ENCODE peak calls at places on chromosomes 6 and 20, in four cellular contexts. One of them, this sample, is unnamed.

GRCh38 chr6:104754788-104755409 is 104.8 kb downstream of the HACE1 start:
- DNase-seq in psoas muscle: no peak
- DNase-seq in effector memory CD4-positive, alpha-beta T cell: no peak
- DNase-seq in HCT116: no peak
- DNase-seq in this sample: no peak

GRCh38 chr6:166541366-166541765 is 45.1 kb downstream of the RAMACL start:
- DNase-seq in HCT116: no peak
- DNase-seq in psoas muscle: no peak
- DNase-seq in effector memory CD4-positive, alpha-beta T cell: no peak
- DNase-seq in this sample: no peak

GRCh38 chr6:119966484-119966883 is 616.9 kb upstream of the MAN1A1 start:
- DNase-seq in effector memory CD4-positive, alpha-beta T cell: no peak
- DNase-seq in HCT116: no peak
- DNase-seq in psoas muscle: peak
- DNase-seq in this sample: no peak

GRCh38 chr6:49546371-49546770 is 4.1 kb upstream of the C6orf141 start:
- DNase-seq in psoas muscle: no peak
- DNase-seq in HCT116: no peak
- DNase-seq in effector memory CD4-positive, alpha-beta T cell: no peak
- DNase-seq in this sample: no peak

GRCh38 chr20:2798814-2799213 is 1.6 kb downstream of the CPXM1 start:
- DNase-seq in effector memory CD4-positive, alpha-beta T cell: no peak
- DNase-seq in psoas muscle: no peak
- DNase-seq in HCT116: no peak
- DNase-seq in this sample: no peak

GRCh38 chr6:111381126-111381525 is 101.9 kb downstream of the REV3L start:
- DNase-seq in psoas muscle: no peak
- DNase-seq in HCT116: no peak
- DNase-seq in effector memory CD4-positive, alpha-beta T cell: no peak
- DNase-seq in this sample: no peak

GRCh38 chr20:21125072-21125848 is 622 bp upstream of the KIZ start:
- DNase-seq in effector memory CD4-positive, alpha-beta T cell: no peak
- DNase-seq in HCT116: peak
- DNase-seq in psoas muscle: peak
- DNase-seq in this sample: no peak

GRCh38 chr6:13049666-13050254 is 278.6 kb downstream of the TBC1D7 start:
- DNase-seq in HCT116: no peak
- DNase-seq in psoas muscle: no peak
- DNase-seq in effector memory CD4-positive, alpha-beta T cell: no peak
- DNase-seq in this sample: no peak

GRCh38 chr6:140744648-140745320 is 1370.3 kb upstream of the CITED2 start:
- DNase-seq in HCT116: no peak
- DNase-seq in effector memory CD4-positive, alpha-beta T cell: no peak
- DNase-seq in psoas muscle: no peak
- DNase-seq in this sample: no peak

GRCh38 chr6:155510879-155511278 is 55.2 kb upstream of the NOX3 start:
- DNase-seq in psoas muscle: no peak
- DNase-seq in effector memory CD4-positive, alpha-beta T cell: no peak
- DNase-seq in HCT116: no peak
- DNase-seq in this sample: no peak

GRCh38 chr6:74976026-74976425 is 229.8 kb downstream of the COL12A1 start:
- DNase-seq in psoas muscle: no peak
- DNase-seq in HCT116: no peak
- DNase-seq in effector memory CD4-positive, alpha-beta T cell: no peak
- DNase-seq in this sample: no peak

GRCh38 chr6:15901141-15902115 is 227.5 kb upstream of the MYLIP start:
- DNase-seq in psoas muscle: no peak
- DNase-seq in effector memory CD4-positive, alpha-beta T cell: no peak
- DNase-seq in HCT116: no peak
- DNase-seq in this sample: no peak

GRCh38 chr20:4671015-4671414 is 50.7 kb upstream of the PRND start:
- DNase-seq in HCT116: no peak
- DNase-seq in psoas muscle: no peak
- DNase-seq in effector memory CD4-positive, alpha-beta T cell: no peak
- DNase-seq in this sample: no peak

GRCh38 chr6:54877713-54878317 is 31.2 kb downstream of the FAM83B start:
- DNase-seq in effector memory CD4-positive, alpha-beta T cell: no peak
- DNase-seq in HCT116: no peak
- DNase-seq in psoas muscle: no peak
- DNase-seq in this sample: no peak

GRCh38 chr20:24698706-24699206 is 229.3 kb downstream of the SYNDIG1 start:
- DNase-seq in HCT116: no peak
- DNase-seq in psoas muscle: no peak
- DNase-seq in effector memory CD4-positive, alpha-beta T cell: no peak
- DNase-seq in this sample: no peak

GRCh38 chr6:15290962-15291704 is 45.3 kb downstream of the JARID2 start:
- DNase-seq in HCT116: no peak
- DNase-seq in psoas muscle: no peak
- DNase-seq in effector memory CD4-positive, alpha-beta T cell: no peak
- DNase-seq in this sample: no peak

GRCh38 chr6:158631678-158632537 is 12.6 kb downstream of the DYNLT1 start:
- DNase-seq in HCT116: peak
- DNase-seq in effector memory CD4-positive, alpha-beta T cell: no peak
- DNase-seq in psoas muscle: peak
- DNase-seq in this sample: no peak

GRCh38 chr20:23019403-23019802 is 15.7 kb upstream of the SSTR4 start:
- DNase-seq in HCT116: no peak
- DNase-seq in effector memory CD4-positive, alpha-beta T cell: no peak
- DNase-seq in psoas muscle: no peak
- DNase-seq in this sample: no peak

GRCh38 chr6:157861814-157862213 is 38.8 kb downstream of the SNX9 start:
- DNase-seq in effector memory CD4-positive, alpha-beta T cell: no peak
- DNase-seq in HCT116: no peak
- DNase-seq in psoas muscle: no peak
- DNase-seq in this sample: no peak

GRCh38 chr6:84137051-84137375 is 90.4 kb downstream of the CEP162 start:
- DNase-seq in effector memory CD4-positive, alpha-beta T cell: no peak
- DNase-seq in HCT116: peak
- DNase-seq in psoas muscle: no peak
- DNase-seq in this sample: no peak

GRCh38 chr6:6251555-6252280 is 68.7 kb downstream of the F13A1 start:
- DNase-seq in HCT116: no peak
- DNase-seq in psoas muscle: no peak
- DNase-seq in effector memory CD4-positive, alpha-beta T cell: no peak
- DNase-seq in this sample: no peak

GRCh38 chr6:124943658-124944057 is 18.6 kb upstream of the RNF217 start:
- DNase-seq in psoas muscle: no peak
- DNase-seq in HCT116: no peak
- DNase-seq in effector memory CD4-positive, alpha-beta T cell: no peak
- DNase-seq in this sample: no peak

GRCh38 chr6:13638626-13639025 is 23.5 kb downstream of the NOL7 start:
- DNase-seq in psoas muscle: no peak
- DNase-seq in HCT116: no peak
- DNase-seq in effector memory CD4-positive, alpha-beta T cell: no peak
- DNase-seq in this sample: no peak

GRCh38 chr6:36309212-36309611 is 27.5 kb downstream of the BNIP5 start:
- DNase-seq in HCT116: no peak
- DNase-seq in psoas muscle: no peak
- DNase-seq in effector memory CD4-positive, alpha-beta T cell: no peak
- DNase-seq in this sample: no peak

GRCh38 chr20:49228676-49229075 is 9.5 kb downstream of the DDX27 start:
- DNase-seq in HCT116: no peak
- DNase-seq in psoas muscle: no peak
- DNase-seq in effector memory CD4-positive, alpha-beta T cell: no peak
- DNase-seq in this sample: no peak

GRCh38 chr6:108588586-108588985 is 27.9 kb downstream of the FOXO3 start:
- DNase-seq in psoas muscle: peak
- DNase-seq in effector memory CD4-positive, alpha-beta T cell: no peak
- DNase-seq in HCT116: no peak
- DNase-seq in this sample: no peak

GRCh38 chr6:17167327-17167979 is 65.6 kb downstream of the STMND1 start:
- DNase-seq in HCT116: peak
- DNase-seq in psoas muscle: peak
- DNase-seq in effector memory CD4-positive, alpha-beta T cell: no peak
- DNase-seq in this sample: peak

GRCh38 chr6:17165383-17165782 is 63.5 kb downstream of the STMND1 start:
- DNase-seq in effector memory CD4-positive, alpha-beta T cell: no peak
- DNase-seq in psoas muscle: no peak
- DNase-seq in HCT116: no peak
- DNase-seq in this sample: no peak

GRCh38 chr6:17173071-17173470 is 71.2 kb downstream of the STMND1 start:
- DNase-seq in effector memory CD4-positive, alpha-beta T cell: no peak
- DNase-seq in psoas muscle: no peak
- DNase-seq in HCT116: no peak
- DNase-seq in this sample: no peak

GRCh38 chr6:17169701-17170100 is 67.9 kb downstream of the STMND1 start:
- DNase-seq in effector memory CD4-positive, alpha-beta T cell: no peak
- DNase-seq in psoas muscle: no peak
- DNase-seq in HCT116: no peak
- DNase-seq in this sample: no peak

GRCh38 chr6:17169291-17169690 is 67.4 kb downstream of the STMND1 start:
- DNase-seq in HCT116: no peak
- DNase-seq in psoas muscle: peak
- DNase-seq in effector memory CD4-positive, alpha-beta T cell: no peak
- DNase-seq in this sample: no peak
- H3K27ac ChIP-seq in HCT116: no peak
- H3K27ac ChIP-seq in psoas muscle: peak
- H3K27ac ChIP-seq in effector memory CD4-positive, alpha-beta T cell: no peak
- H3K27ac ChIP-seq in this sample: no peak

GRCh38 chr20:44412402-44413144 is 57.1 kb downstream of the HNF4A start:
- DNase-seq in HCT116: no peak
- DNase-seq in effector memory CD4-positive, alpha-beta T cell: no peak
- DNase-seq in psoas muscle: no peak
- DNase-seq in this sample: no peak

GRCh38 chr20:44410583-44411019 is 55.1 kb downstream of the HNF4A start:
- DNase-seq in effector memory CD4-positive, alpha-beta T cell: no peak
- DNase-seq in HCT116: no peak
- DNase-seq in psoas muscle: no peak
- DNase-seq in this sample: no peak

GRCh38 chr20:44411757-44412401 is 56.4 kb downstream of the HNF4A start:
- DNase-seq in psoas muscle: no peak
- DNase-seq in HCT116: no peak
- DNase-seq in effector memory CD4-positive, alpha-beta T cell: no peak
- DNase-seq in this sample: no peak

GRCh38 chr20:44409132-44409600 is 53.7 kb downstream of the HNF4A start:
- DNase-seq in HCT116: no peak
- DNase-seq in psoas muscle: no peak
- DNase-seq in effector memory CD4-positive, alpha-beta T cell: no peak
- DNase-seq in this sample: no peak

DNA sequence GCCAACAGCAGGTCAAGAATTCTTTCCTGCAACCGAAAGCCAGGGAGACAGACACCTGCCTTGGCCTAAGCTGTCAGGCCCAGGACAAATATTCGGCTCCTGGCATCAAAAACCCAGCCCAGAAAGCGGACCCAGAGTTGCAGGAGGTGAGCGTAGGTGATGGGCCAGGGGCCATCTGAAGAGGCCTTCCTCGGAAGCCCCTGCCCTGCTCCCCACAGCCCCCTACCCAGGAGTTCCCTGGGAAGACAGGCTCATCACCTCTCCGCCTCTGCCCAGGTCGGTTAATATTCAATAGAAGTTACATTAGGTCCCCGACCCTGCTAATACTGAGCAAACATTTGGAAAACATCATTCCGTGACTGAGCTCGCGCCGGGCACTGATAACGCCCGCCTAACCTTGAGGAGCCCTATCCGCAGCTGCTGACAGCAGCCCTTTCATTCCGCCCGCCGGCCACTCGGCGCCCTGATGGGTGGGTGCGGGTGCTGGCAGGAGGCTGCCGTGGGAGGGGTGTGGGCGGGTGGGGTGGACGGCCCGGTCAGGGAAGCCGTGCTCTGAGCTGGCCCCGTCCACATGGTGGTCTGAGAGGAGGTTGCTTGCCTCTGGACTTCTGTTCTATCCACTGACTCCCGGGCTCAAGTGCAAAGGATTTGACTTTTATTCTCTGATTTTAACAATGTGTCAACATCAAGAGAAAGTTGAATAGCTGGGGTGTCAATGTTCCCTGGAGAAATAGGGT is 55.7 kb downstream of the HNF4A start:
- DNase-seq in psoas muscle: no peak
- DNase-seq in HCT116: no peak
- DNase-seq in effector memory CD4-positive, alpha-beta T cell: no peak
- DNase-seq in this sample: no peak
- H3K4me3 ChIP-seq in psoas muscle: no peak
- H3K4me3 ChIP-seq in HCT116: no peak
- H3K4me3 ChIP-seq in effector memory CD4-positive, alpha-beta T cell: no peak
- H3K4me3 ChIP-seq in this sample: no peak

DNA sequence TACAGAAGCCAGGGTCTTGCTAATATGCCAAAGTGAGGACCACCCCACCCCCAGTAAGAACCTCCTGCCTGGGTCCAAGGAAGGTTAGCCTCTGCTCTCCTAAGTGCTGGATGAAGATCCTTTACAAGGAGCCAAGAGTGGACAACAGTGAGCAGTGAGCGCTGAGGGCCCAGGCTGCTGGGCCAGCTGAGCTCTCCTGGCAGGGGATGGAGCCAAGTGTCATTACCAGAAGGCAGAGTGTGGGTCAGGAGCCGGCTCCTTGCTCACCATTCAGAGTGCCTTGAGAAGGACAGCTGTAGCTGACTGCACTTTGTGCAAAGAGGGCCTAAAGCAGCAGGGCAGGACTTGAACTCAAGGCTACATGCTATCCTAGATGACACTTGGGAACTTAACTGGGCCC is 16.9 kb downstream of the MAFB start:
- DNase-seq in effector memory CD4-positive, alpha-beta T cell: no peak
- DNase-seq in psoas muscle: no peak
- DNase-seq in HCT116: no peak
- DNase-seq in this sample: no peak
- H3K27ac ChIP-seq in effector memory CD4-positive, alpha-beta T cell: no peak
- H3K27ac ChIP-seq in psoas muscle: no peak
- H3K27ac ChIP-seq in HCT116: no peak
- H3K27ac ChIP-seq in this sample: no peak

DNA sequence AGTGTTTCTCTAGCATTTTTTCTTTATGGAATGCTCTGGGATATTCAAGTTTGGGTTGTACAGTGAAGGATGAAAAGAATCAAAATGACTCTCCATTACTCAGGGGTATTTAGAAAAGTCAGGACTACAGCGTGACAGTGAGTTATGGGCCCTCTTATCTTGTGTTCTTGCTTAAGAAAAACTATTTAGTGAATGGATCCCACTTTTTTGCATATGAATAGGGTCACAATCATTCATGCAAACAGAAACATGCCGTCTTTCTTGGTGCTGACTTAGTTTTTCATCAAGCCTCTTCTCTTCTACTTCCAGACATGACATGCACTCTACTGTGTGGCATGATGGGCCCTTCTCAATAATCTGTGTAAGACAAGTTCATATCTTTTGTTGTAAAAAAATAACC is 488.3 kb upstream of the MMS22L start:
- DNase-seq in psoas muscle: no peak
- DNase-seq in effector memory CD4-positive, alpha-beta T cell: no peak
- DNase-seq in HCT116: no peak
- DNase-seq in this sample: no peak
- H3K4me3 ChIP-seq in psoas muscle: no peak
- H3K4me3 ChIP-seq in effector memory CD4-positive, alpha-beta T cell: no peak
- H3K4me3 ChIP-seq in HCT116: no peak
- H3K4me3 ChIP-seq in this sample: no peak

This sample was measured in iPS DF 6.9.